ENCODE peak calls at places on chromosomes 1 and 21, in eight cellular contexts. J is fibroblast of lung; R is sigmoid colon; G is CD4-positive, alpha-beta T cell; B is BE2C; C is GM23338; H is kidney epithelial cell; Z is progenitor cell of endocrine pancreas. W is an unnamed sample.

GRCh38 chr1:9874959-9875635 is 35.0 kb downstream of the CTNNBIP1 start:
- DNase-seq in H (no peak), R (peak), G (peak), J (peak), C (peak), B (peak), Z (peak), W (peak)

GRCh38 chr1:31605908-31606427 is 11.5 kb upstream of the HCRTR1 start:
- DNase-seq in C (no peak), R (no peak), G (no peak), B (no peak), J (peak), Z (no peak), H (no peak), W (no peak)

GRCh38 chr1:5742032-5742431 is 250.2 kb downstream of the NPHP4 start:
- DNase-seq in G (no peak), H (no peak), B (no peak), C (no peak), J (no peak), Z (no peak), R (peak), W (no peak)

GRCh38 chr1:9728451-9729295 is 77.1 kb downstream of the PIK3CD start:
- DNase-seq in G (no peak), B (no peak), R (no peak), C (no peak), H (no peak), J (no peak), Z (no peak), W (no peak)

GRCh38 chr1:19547814-19548213 is 62.5 kb upstream of the CAPZB start:
- DNase-seq in R (no peak), C (no peak), J (no peak), G (no peak), B (no peak), Z (no peak), H (no peak), W (no peak)

GRCh38 chr1:163472267-163472666 is 150.5 kb downstream of the NUF2 start:
- DNase-seq in G (no peak), J (peak), R (no peak), C (no peak), B (no peak), Z (no peak), H (peak), W (no peak)

GRCh38 chr1:8627728-8628127 is 189.7 kb downstream of the RERE start:
- DNase-seq in B (no peak), R (no peak), G (no peak), J (no peak), Z (no peak), C (no peak), H (no peak), W (no peak)

GRCh38 chr1:22611530-22611947 is 24.9 kb upstream of the C1QA start:
- DNase-seq in H (peak), R (no peak), J (peak), Z (peak), B (no peak), G (no peak), C (peak), W (no peak)

GRCh38 chr1:174447866-174448530 is at the start of gene GPR52:
- DNase-seq in Z (no peak), B (no peak), C (no peak), R (no peak), J (no peak), G (no peak), H (no peak), W (no peak)

GRCh38 chr1:112044745-112045144 is 55.3 kb upstream of the KCND3 start:
- DNase-seq in R (no peak), B (no peak), Z (no peak), H (no peak), G (no peak), C (no peak), J (no peak), W (no peak)

GRCh38 chr21:37509802-37510393 is 143.3 kb downstream of the DYRK1A start:
- DNase-seq in J (peak), B (no peak), R (no peak), Z (no peak), G (no peak), C (no peak), H (no peak), W (no peak)

GRCh38 chr1:24231701-24232100 is 44.6 kb upstream of the IFNLR1 start:
- DNase-seq in C (no peak), Z (no peak), R (no peak), G (no peak), B (no peak), H (no peak), J (no peak), W (no peak)

GRCh38 chr1:48450505-48450904 is 21.5 kb downstream of the SPATA6 start:
- DNase-seq in R (no peak), H (no peak), G (no peak), J (no peak), Z (no peak), B (no peak), C (no peak), W (no peak)

GRCh38 chr1:227805606-227806197 is 9.8 kb upstream of the PRSS38 start:
- DNase-seq in G (no peak), H (peak), C (no peak), B (no peak), J (peak), Z (no peak), R (no peak), W (no peak)

GRCh38 chr1:227170361-227171166 is 147.7 kb downstream of the CDC42BPA start:
- DNase-seq in B (no peak), Z (no peak), J (peak), R (no peak), H (no peak), G (no peak), C (no peak), W (no peak)

GRCh38 chr1:161998811-161999210 is 24.9 kb downstream of the OLFML2B start:
- DNase-seq in B (peak), R (no peak), G (no peak), J (peak), H (no peak), Z (no peak), C (no peak), W (no peak)

GRCh38 chr1:22763479-22764200 is 53.0 kb downstream of the EPHB2 start:
- DNase-seq in J (no peak), R (no peak), H (no peak), Z (no peak), C (no peak), G (no peak), B (no peak), W (no peak)

GRCh38 chr1:44905276-44905675 is 62.2 kb upstream of the PTCH2 start:
- DNase-seq in C (no peak), G (no peak), J (peak), H (no peak), Z (no peak), B (no peak), R (no peak), W (no peak)

GRCh38 chr1:41529621-41530395 is 45.3 kb upstream of the EDN2 start:
- DNase-seq in C (no peak), G (no peak), Z (no peak), H (no peak), R (peak), B (no peak), J (no peak), W (no peak)

GRCh38 chr1:53372501-53372951 is 44.7 kb upstream of the LRP8 start:
- DNase-seq in H (no peak), G (no peak), C (no peak), B (no peak), R (no peak), Z (no peak), J (no peak), W (peak)

GRCh38 chr21:30057108-30057507 is 109.5 kb downstream of the CLDN17 start:
- DNase-seq in C (no peak), H (no peak), R (no peak), J (no peak), B (no peak), Z (no peak), G (no peak), W (no peak)

GRCh38 chr1:9539829-9540550 is 725 bp downstream of the SLC25A33 start:
- DNase-seq in J (peak), C (peak), B (peak), R (peak), G (peak), H (no peak), Z (peak), W (peak)

GRCh38 chr1:207495816-207496792 is at the start of gene CR1:
- DNase-seq in R (no peak), B (peak), G (peak), J (peak), Z (peak), H (no peak), C (peak), W (peak)

GRCh38 chr1:83100133-83100532 is 898.8 kb downstream of the TTLL7 start:
- DNase-seq in H (no peak), G (no peak), B (no peak), R (no peak), Z (no peak), J (no peak), C (no peak), W (no peak)

GRCh38 chr1:7229186-7229585 is 443.9 kb downstream of the CAMTA1 start:
- DNase-seq in B (no peak), J (no peak), G (no peak), C (no peak), Z (no peak), H (no peak), R (no peak), W (no peak)

GRCh38 chr1:203537806-203538464 is 44.0 kb downstream of the OPTC start:
- DNase-seq in H (no peak), Z (peak), C (no peak), J (peak), R (no peak), B (no peak), G (no peak), W (no peak)

GRCh38 chr1:60066001-60066400 is 7.6 kb downstream of the C1orf87 start:
- DNase-seq in C (no peak), G (no peak), Z (no peak), B (no peak), R (no peak), H (no peak), J (peak), W (no peak)

GRCh38 chr21:37237764-37238163 is 29.4 kb downstream of the VPS26C start:
- DNase-seq in R (no peak), G (no peak), J (no peak), H (no peak), Z (no peak), B (no peak), C (no peak), W (no peak)

GRCh38 chr1:195763907-195764183 is 844.4 kb downstream of the KCNT2 start:
- DNase-seq in Z (no peak), H (no peak), G (no peak), R (no peak), J (no peak), C (no peak), B (peak), W (no peak)

GRCh38 chr1:205568469-205569361 is 63.1 kb downstream of the ELK4 start:
- DNase-seq in J (peak), H (no peak), C (peak), G (no peak), B (no peak), Z (no peak), R (peak), W (peak)

GRCh38 chr1:174654553-174654952 is 206.8 kb downstream of the GPR52 start:
- DNase-seq in R (no peak), G (no peak), C (no peak), Z (no peak), B (no peak), J (no peak), H (no peak), W (no peak)

GRCh38 chr1:107683198-107683657 is 281.8 kb downstream of the VAV3 start:
- DNase-seq in Z (no peak), H (peak), C (no peak), J (no peak), R (no peak), B (no peak), G (no peak), W (no peak)

GRCh38 chr1:65309317-65310077 is at the start of gene DNAJC6:
- DNase-seq in B (peak), Z (peak), H (no peak), G (peak), R (peak), J (peak), C (peak), W (peak)

GRCh38 chr1:30696831-30697230 is 26.6 kb downstream of the MATN1 start:
- DNase-seq in Z (no peak), R (peak), G (no peak), B (no peak), J (no peak), H (no peak), C (no peak), W (no peak)

GRCh38 chr1:172745014-172745413 is 86.1 kb downstream of the FASLG start:
- DNase-seq in R (no peak), H (peak), B (peak), J (peak), Z (no peak), C (peak), G (no peak), W (no peak)

GRCh38 chr1:232134365-232134764 is 495.6 kb downstream of the SIPA1L2 start:
- DNase-seq in C (no peak), H (no peak), B (no peak), J (no peak), G (no peak), Z (no peak), R (no peak), W (no peak)

GRCh38 chr1:232127190-232127589 is 500.6 kb downstream of the DISC1 start:
- DNase-seq in J (peak), R (no peak), B (no peak), G (no peak), Z (no peak), H (peak), C (no peak), W (no peak)

GRCh38 chr1:232131715-232132391 is 498.1 kb downstream of the SIPA1L2 start:
- DNase-seq in G (no peak), R (no peak), B (peak), C (no peak), J (no peak), Z (no peak), H (no peak), W (no peak)

GRCh38 chr1:232132572-232132971 is 497.4 kb downstream of the SIPA1L2 start:
- DNase-seq in B (no peak), G (no peak), Z (no peak), H (no peak), C (no peak), J (no peak), R (no peak), W (no peak)

DNA sequence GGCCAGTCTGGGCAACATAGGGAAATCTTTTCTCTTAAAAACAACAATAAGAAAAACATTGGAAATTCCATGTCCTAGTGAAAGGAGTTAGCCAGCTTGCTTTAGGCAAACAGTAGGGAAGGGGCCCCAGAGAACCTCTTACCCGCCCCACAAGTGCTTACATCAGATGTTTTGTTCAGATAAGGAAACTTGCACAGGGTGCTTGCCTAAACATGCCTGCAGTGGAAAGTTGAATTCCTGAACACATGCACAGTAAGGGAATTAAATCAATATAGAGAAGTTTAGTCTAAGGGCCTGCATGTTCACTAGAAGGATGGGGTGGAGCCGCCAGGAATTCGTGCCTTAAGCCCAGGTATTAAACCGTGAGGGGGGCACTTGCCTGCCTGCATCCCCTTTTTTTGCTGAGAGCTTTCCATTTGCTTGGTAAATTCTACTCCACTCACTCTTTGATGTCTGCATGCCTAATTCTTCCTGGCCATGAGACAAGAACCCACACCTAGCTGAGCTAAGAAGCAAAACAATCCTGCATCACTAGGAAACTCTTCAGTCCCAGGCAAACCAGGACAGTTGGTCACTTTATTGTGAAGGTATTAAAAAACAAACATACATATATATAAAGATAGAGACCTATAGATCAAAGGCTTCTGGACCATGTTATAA is 499.0 kb downstream of the SIPA1L2 start:
- DNase-seq in Z (no peak), B (no peak), H (no peak), J (no peak), G (no peak), R (no peak), C (peak), W (no peak)
- TF ChIP-seq CTCF in Z (no peak), B (no peak), H (no peak), J (no peak), G (no peak), R (no peak), C (no peak), W (no peak)

GRCh38 chr21:44959376-44960091 is 19.7 kb downstream of the SLX9 start:
- DNase-seq in Z (no peak), B (no peak), R (peak), C (no peak), G (no peak), J (no peak), H (no peak), W (no peak)

GRCh38 chr21:44964381-44964780 is 24.6 kb downstream of the SLX9 start:
- DNase-seq in C (no peak), J (no peak), H (no peak), Z (no peak), R (no peak), G (no peak), B (no peak), W (no peak)

GRCh38 chr21:44960141-44961092 is 20.6 kb downstream of the SLX9 start:
- DNase-seq in J (no peak), G (no peak), B (no peak), R (peak), Z (no peak), C (no peak), H (no peak), W (no peak)

GRCh38 chr21:44965251-44966022 is 25.6 kb downstream of the SLX9 start:
- DNase-seq in Z (no peak), B (no peak), R (no peak), H (no peak), G (no peak), J (peak), C (no peak), W (no peak)

GRCh38 chr21:44962481-44962966 is 22.7 kb downstream of the SLX9 start:
- DNase-seq in J (peak), C (no peak), R (no peak), G (no peak), H (peak), Z (no peak), B (no peak), W (no peak)
- TF ChIP-seq CTCF in J (peak), C (no peak), R (no peak), G (no peak), H (no peak), Z (no peak), B (no peak), W (no peak)

GRCh38 chr1:38964140-38964548 is 22.5 kb upstream of the RHBDL2 start:
- DNase-seq in G (no peak), C (peak), R (no peak), J (no peak), H (no peak), B (no peak), Z (no peak), W (no peak)
- TF ChIP-seq CTCF in G (no peak), C (peak), R (no peak), J (no peak), H (no peak), B (peak), Z (no peak), W (no peak)

DNA sequence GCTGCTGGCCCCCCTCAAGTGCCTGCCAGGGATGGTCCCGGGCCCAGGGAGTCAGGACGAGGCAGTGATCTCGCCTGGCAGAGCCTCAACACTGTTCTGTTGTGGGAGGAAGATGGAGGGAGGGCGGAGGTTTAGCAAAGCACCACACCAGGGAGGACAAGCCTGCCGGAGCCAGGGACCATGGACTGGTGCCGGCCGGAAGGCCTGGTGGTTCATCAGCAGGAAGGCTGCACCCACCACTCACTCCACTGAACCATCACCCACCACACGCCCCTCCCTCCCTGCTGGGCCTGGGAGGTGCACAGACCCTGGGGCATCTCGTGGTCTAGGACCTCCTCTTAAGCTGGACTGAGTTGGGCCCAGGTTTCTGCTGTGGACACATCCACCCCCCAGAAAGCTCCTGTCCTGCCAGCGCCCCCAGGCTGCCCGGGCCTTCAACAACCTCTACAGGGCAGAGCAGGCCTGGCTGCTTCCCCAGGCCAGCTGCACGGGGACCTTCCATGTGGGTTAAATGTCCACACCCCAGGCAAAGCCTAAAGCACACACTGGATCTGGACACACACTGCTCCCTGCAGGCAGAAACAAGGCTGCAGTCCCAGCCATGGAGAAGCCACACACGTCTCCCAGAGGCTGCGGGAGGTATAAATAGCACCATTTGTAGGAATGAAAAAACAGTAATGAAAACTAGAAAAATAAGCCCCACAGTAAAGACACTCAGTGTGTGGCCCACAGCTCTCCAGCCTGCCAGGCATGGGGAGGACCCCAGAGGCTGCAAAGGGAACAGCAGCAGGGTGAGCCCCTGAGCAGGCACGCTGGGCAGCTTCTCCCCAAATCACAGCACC is 10.4 kb upstream of the TMEM240 start:
- DNase-seq in G (no peak), Z (no peak), R (no peak), C (peak), J (no peak), H (no peak), B (peak), W (no peak)
- TF ChIP-seq CTCF in G (no peak), Z (peak), R (no peak), C (peak), J (peak), H (peak), B (peak), W (peak)

GRCh38 chr1:247748041-247748440 is at the start of gene OR14A2:
- DNase-seq in B (no peak), H (no peak), R (no peak), C (no peak), J (no peak), Z (no peak), G (no peak), W (no peak)
- TF ChIP-seq CTCF in B (no peak), H (no peak), R (no peak), C (no peak), J (no peak), Z (no peak), G (no peak), W (no peak)

DNA sequence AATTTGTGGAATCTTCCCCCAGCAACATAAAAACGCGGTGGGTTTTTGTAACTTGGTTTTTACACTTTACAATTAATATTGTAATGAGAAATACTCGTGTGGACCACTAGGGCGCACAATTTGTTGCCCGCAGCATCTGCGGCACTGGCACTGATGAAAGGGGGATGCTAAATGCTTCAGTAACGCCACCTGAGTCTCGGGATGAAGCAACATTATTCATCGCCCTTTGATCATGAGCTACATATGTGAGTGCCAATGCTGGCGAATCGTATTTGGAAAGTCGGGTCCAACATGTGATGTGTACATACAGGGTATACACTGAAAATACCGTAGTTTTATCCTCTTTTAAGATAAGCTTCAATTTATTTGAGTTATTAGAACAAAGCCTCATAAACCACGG is 34.2 kb upstream of the COX20 start:
- DNase-seq in J (peak), H (no peak), G (peak), Z (no peak), B (peak), R (no peak), C (peak), W (no peak)
- TF ChIP-seq CTCF in J (peak), H (peak), G (peak), Z (peak), B (peak), R (peak), C (peak), W (peak)

GRCh38 chr1:12600880-12601633 is 17.0 kb downstream of the DHRS3 start:
- DNase-seq in G (peak), C (peak), B (no peak), R (no peak), Z (no peak), H (no peak), J (no peak), W (no peak)
- TF ChIP-seq CTCF in G (peak), C (peak), B (peak), R (peak), Z (peak), H (peak), J (peak), W (peak)

W was measured in type B pancreatic cell.